ENCODE peak calls at places on chromosome X, in ten cellular contexts. Y is bronchial epithelial cell, Z is AG09309, X is lower lobe of right lung, U is fibroblast of pulmonary artery, P is spleen, W is lung, J is fibroblast of the aortic adventitia, A is AG04449, C is OCI-LY7. O is an unnamed sample.

GRCh38 chrX:31038585-31039326 is 33.1 kb downstream of the FTHL17 start:
- DNase-seq in Y (peak), Z (peak), X (no peak), U (peak), P (no peak), W (no peak), J (peak), A (no peak), C (peak), O (peak)

GRCh38 chrX:51743179-51743957 is at the start of gene GSPT2:
- DNase-seq in Y (peak), Z (peak), X (peak), U (peak), P (peak), W (peak), J (peak), A (peak), C (peak), O (peak)

GRCh38 chrX:153672531-153673397 is 849 bp downstream of the PNCK start:
- DNase-seq in Y (no peak), Z (no peak), X (no peak), U (no peak), P (peak), W (no peak), J (no peak), A (no peak), C (no peak), O (no peak)

GRCh38 chrX:142549923-142550322 is 344.8 kb upstream of the MAGEC2 start:
- DNase-seq in Y (no peak), Z (no peak), X (no peak), U (no peak), P (no peak), W (no peak), J (no peak), A (no peak), C (no peak), O (no peak)

GRCh38 chrX:45749375-45749774 is 548.7 kb upstream of the DIPK2B start:
- DNase-seq in Y (no peak), Z (no peak), X (no peak), U (peak), P (no peak), W (no peak), J (peak), A (no peak), C (no peak), O (no peak)

GRCh38 chrX:39779952-39780783 is 317.6 kb downstream of the BCOR start:
- DNase-seq in Y (no peak), Z (no peak), X (no peak), U (no peak), P (no peak), W (no peak), J (no peak), A (no peak), C (no peak), O (no peak)

GRCh38 chrX:46465203-46465602 is 80.0 kb downstream of the ZNF674 start:
- DNase-seq in Y (peak), Z (no peak), X (no peak), U (no peak), P (no peak), W (no peak), J (no peak), A (no peak), C (no peak), O (no peak)

GRCh38 chrX:10133980-10134676 is 22.6 kb upstream of the CLCN4 start:
- DNase-seq in Y (no peak), Z (no peak), X (no peak), U (no peak), P (no peak), W (no peak), J (no peak), A (no peak), C (no peak), O (no peak)

GRCh38 chrX:14013074-14013473 is 16.6 kb downstream of the GEMIN8 start:
- DNase-seq in Y (no peak), Z (peak), X (no peak), U (no peak), P (no peak), W (no peak), J (peak), A (no peak), C (no peak), O (no peak)

GRCh38 chrX:70253377-70254062 is 6.5 kb downstream of the P2RY4 start:
- DNase-seq in Y (peak), Z (no peak), X (no peak), U (no peak), P (no peak), W (no peak), J (no peak), A (no peak), C (no peak), O (no peak)

GRCh38 chrX:132648870-132649269 is 160.0 kb upstream of the MBNL3 start:
- DNase-seq in Y (no peak), Z (peak), X (no peak), U (peak), P (no peak), W (no peak), J (peak), A (peak), C (no peak), O (no peak)

GRCh38 chrX:129359269-129359668 is 164.0 kb downstream of the SMARCA1 start:
- DNase-seq in Y (peak), Z (no peak), X (no peak), U (peak), P (no peak), W (no peak), J (no peak), A (no peak), C (no peak), O (no peak)

GRCh38 chrX:153647461-153648357 is 706 bp downstream of the DUSP9 start:
- DNase-seq in Y (no peak), Z (no peak), X (peak), U (no peak), P (peak), W (no peak), J (no peak), A (no peak), C (no peak), O (no peak)

GRCh38 chrX:148956352-148956751 is 455.9 kb downstream of the AFF2 start:
- DNase-seq in Y (no peak), Z (no peak), X (no peak), U (no peak), P (no peak), W (no peak), J (no peak), A (no peak), C (no peak), O (no peak)

GRCh38 chrX:151006410-151007109 is 23.4 kb downstream of the HMGB3 start:
- DNase-seq in Y (no peak), Z (no peak), X (no peak), U (no peak), P (no peak), W (no peak), J (no peak), A (no peak), C (no peak), O (no peak)

GRCh38 chrX:100928660-100929613 is at the start of gene XKRX:
- DNase-seq in Y (peak), Z (no peak), X (peak), U (no peak), P (peak), W (peak), J (no peak), A (no peak), C (peak), O (no peak)

GRCh38 chrX:135010921-135011320 is 11.4 kb downstream of the RTL8B start:
- DNase-seq in Y (no peak), Z (no peak), X (no peak), U (no peak), P (no peak), W (no peak), J (no peak), A (no peak), C (no peak), O (no peak)

GRCh38 chrX:63747331-63747730 is 37.7 kb downstream of the ARHGEF9 start:
- DNase-seq in Y (peak), Z (peak), X (no peak), U (peak), P (no peak), W (no peak), J (peak), A (peak), C (no peak), O (peak)

GRCh38 chrX:154918060-154918483 is 31.9 kb downstream of the F8A1 start:
- DNase-seq in Y (peak), Z (peak), X (no peak), U (peak), P (no peak), W (peak), J (peak), A (peak), C (peak), O (peak)

GRCh38 chrX:154097003-154097596 is 417 bp downstream of the MECP2 start:
- DNase-seq in Y (no peak), Z (no peak), X (peak), U (peak), P (peak), W (peak), J (peak), A (no peak), C (peak), O (no peak)

GRCh38 chrX:6748595-6748994 is 213.7 kb upstream of the VCX3A start:
- DNase-seq in Y (no peak), Z (no peak), X (no peak), U (no peak), P (no peak), W (no peak), J (no peak), A (no peak), C (peak), O (no peak)

GRCh38 chrX:69285401-69285871 is 120.2 kb upstream of the PJA1 start:
- DNase-seq in Y (peak), Z (no peak), X (peak), U (peak), P (no peak), W (no peak), J (peak), A (no peak), C (no peak), O (no peak)

GRCh38 chrX:46341767-46342322 is 203.4 kb downstream of the ZNF674 start:
- DNase-seq in Y (no peak), Z (no peak), X (no peak), U (peak), P (no peak), W (no peak), J (no peak), A (no peak), C (no peak), O (no peak)

GRCh38 chrX:44915361-44915868 is 42.4 kb downstream of the KDM6A start:
- DNase-seq in Y (no peak), Z (no peak), X (no peak), U (peak), P (no peak), W (no peak), J (peak), A (no peak), C (no peak), O (no peak)

GRCh38 chrX:120653000-120653399 is 23.1 kb upstream of the C1GALT1C1 start:
- DNase-seq in Y (no peak), Z (no peak), X (no peak), U (no peak), P (no peak), W (no peak), J (no peak), A (no peak), C (no peak), O (no peak)

GRCh38 chrX:153684447-153685178 is 3.1 kb upstream of the SLC6A8 start:
- DNase-seq in Y (no peak), Z (no peak), X (no peak), U (no peak), P (peak), W (no peak), J (no peak), A (no peak), C (no peak), O (no peak)

GRCh38 chrX:39492495-39493162 is 605.1 kb downstream of the BCOR start:
- DNase-seq in Y (peak), Z (no peak), X (no peak), U (no peak), P (no peak), W (no peak), J (no peak), A (no peak), C (no peak), O (no peak)

GRCh38 chrX:71992711-71993110 is 82.1 kb downstream of the NHSL2 start:
- DNase-seq in Y (no peak), Z (no peak), X (no peak), U (no peak), P (no peak), W (peak), J (no peak), A (no peak), C (no peak), O (no peak)

GRCh38 chrX:34629572-34629971 is 27.5 kb downstream of the TMEM47 start:
- DNase-seq in Y (no peak), Z (peak), X (no peak), U (no peak), P (no peak), W (no peak), J (peak), A (peak), C (no peak), O (no peak)

GRCh38 chrX:124931241-124931640 is 388.4 kb upstream of the TEX13C start:
- DNase-seq in Y (no peak), Z (no peak), X (no peak), U (no peak), P (no peak), W (no peak), J (no peak), A (no peak), C (no peak), O (no peak)

GRCh38 chrX:150690126-150690525 is 3.1 kb upstream of the MTMR1 start:
- DNase-seq in Y (peak), Z (peak), X (no peak), U (peak), P (no peak), W (no peak), J (peak), A (peak), C (no peak), O (peak)

GRCh38 chrX:1029494-1029893 is 183.0 kb downstream of the CRLF2 start:
- DNase-seq in Y (no peak), Z (no peak), X (no peak), U (no peak), P (no peak), W (no peak), J (no peak), A (no peak), C (no peak), O (no peak)

GRCh38 chrX:1025413-1025812 is 187.0 kb downstream of the CRLF2 start:
- DNase-seq in Y (no peak), Z (no peak), X (no peak), U (no peak), P (peak), W (no peak), J (no peak), A (no peak), C (no peak), O (no peak)

GRCh38 chrX:1027680-1028079 is 184.8 kb downstream of the CRLF2 start:
- DNase-seq in Y (no peak), Z (no peak), X (no peak), U (no peak), P (no peak), W (no peak), J (no peak), A (no peak), C (no peak), O (no peak)

GRCh38 chrX:1026263-1027015 is 186.0 kb downstream of the CRLF2 start:
- DNase-seq in Y (no peak), Z (no peak), X (no peak), U (no peak), P (no peak), W (no peak), J (no peak), A (no peak), C (peak), O (no peak)

DNA sequence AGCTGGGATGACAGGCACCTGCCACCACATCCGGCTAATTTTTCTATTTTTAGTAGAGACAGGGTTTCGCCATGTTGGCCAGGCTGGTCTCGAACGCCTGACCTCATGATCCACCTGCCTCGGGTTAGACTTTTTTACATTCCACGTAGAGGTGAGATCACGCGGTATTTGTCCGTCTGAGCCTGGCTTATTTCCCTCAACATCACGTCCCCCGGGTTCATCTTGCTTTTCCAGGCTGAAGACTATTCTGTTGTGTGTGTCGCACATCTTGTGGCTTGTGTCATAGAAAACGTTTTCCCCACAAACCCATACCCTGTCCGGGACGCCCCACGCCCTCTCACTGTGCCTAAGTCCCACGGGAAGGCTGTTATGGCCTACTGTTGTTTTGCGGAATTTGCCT is 185.3 kb downstream of the CRLF2 start:
- DNase-seq in Y (no peak), Z (no peak), X (no peak), U (no peak), P (peak), W (no peak), J (no peak), A (no peak), C (peak), O (no peak)
- H3K4me3 ChIP-seq in Y (no peak), Z (no peak), X (no peak), U (no peak), P (peak), W (no peak), J (no peak), A (no peak), C (peak), O (no peak)

DNA sequence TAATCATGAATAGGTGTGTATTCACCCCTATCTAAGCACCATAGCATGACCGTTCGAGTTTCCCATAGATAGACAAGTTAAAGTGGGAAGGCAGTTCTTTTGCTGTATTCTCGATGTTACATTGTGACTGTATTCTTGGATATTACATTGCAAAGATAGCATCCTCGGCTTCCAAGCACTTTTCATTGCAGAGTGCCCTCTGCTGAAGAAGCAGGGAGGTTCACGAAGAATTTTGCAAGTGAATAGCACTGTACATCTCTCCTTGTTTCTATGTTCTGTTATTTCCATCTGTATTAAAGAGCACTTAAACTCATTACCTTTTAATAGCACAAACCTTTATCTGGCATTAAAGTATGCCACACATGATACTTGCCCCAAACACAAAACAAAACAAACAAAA is 426.7 kb upstream of the ARX start:
- DNase-seq in Y (peak), Z (no peak), X (no peak), U (peak), P (no peak), W (no peak), J (no peak), A (no peak), C (no peak), O (no peak)
- TF ChIP-seq CTCF in Y (peak), Z (no peak), X (no peak), U (no peak), P (no peak), W (no peak), J (no peak), A (no peak), C (no peak), O (peak)

GRCh38 chrX:35711281-35711680 is 86.9 kb upstream of the MAGEB16 start:
- DNase-seq in Y (no peak), Z (no peak), X (no peak), U (peak), P (no peak), W (no peak), J (no peak), A (no peak), C (no peak), O (no peak)
- H3K4me3 ChIP-seq in Y (no peak), Z (no peak), X (no peak), U (no peak), P (no peak), W (no peak), J (no peak), A (no peak), C (no peak), O (no peak)

DNA sequence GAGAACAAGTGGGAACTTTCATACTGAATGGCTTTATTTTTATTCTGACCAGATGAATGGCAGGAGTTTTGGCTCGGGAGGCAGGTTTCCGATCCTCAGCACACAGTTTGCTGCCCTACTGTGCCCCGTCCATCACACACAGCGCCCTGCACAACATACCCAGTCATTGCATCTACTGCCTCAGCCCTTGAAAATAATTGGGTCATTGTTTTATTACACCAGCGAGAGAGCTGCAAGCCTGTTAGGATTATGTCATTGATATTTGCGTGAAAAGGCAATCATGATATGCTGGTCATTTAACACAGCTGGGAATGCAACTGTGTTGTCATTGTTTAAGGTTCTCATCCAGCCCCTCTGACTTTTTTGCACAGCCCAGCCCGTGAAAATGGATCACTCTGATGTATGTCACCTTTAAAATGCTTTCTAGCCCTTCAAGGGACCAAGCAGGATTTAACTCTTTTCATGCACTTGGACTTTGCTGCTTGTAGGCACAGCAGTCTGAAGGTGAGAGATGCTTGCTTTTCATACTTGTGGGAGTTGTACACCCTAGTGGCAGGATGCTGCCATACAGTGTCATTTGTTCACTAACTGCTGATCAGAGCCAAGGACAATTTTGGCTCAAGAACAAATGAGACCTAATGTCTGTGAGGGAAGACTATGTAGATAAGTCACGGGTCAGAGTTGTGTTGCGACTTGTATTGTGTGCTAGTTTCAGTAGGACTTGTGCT is 62.3 kb downstream of the RTL9 start:
- DNase-seq in Y (no peak), Z (no peak), X (no peak), U (no peak), P (no peak), W (no peak), J (no peak), A (no peak), C (no peak), O (no peak)
- TF ChIP-seq CTCF in Y (peak), Z (no peak), X (no peak), U (peak), P (no peak), W (no peak), J (peak), A (peak), C (peak), O (peak)

GRCh38 chrX:112841820-112842157 is 1.2 kb upstream of the AMOT start:
- DNase-seq in Y (no peak), Z (no peak), X (no peak), U (no peak), P (no peak), W (no peak), J (no peak), A (no peak), C (no peak), O (no peak)
- H3K4me3 ChIP-seq in Y (peak), Z (no peak), X (peak), U (peak), P (peak), W (no peak), J (peak), A (peak), C (no peak), O (peak)

DNA sequence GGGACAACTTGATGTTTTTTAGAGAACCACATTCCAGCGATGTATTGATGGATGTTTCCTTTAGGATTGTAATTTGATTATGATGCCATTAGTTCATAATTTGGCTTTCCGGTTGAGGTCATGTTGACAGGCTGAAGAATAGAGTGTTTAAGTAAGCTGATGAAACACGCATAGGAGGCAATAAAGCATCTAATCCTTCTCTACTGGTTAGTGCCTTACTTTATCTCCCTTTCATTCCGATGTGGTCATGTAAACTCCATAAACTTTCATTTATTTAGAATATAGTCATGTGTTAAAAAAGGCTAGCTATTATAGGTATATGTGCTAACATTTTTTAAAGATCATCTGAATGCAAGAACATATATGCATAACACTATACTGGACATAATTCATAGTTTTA is 15.0 kb downstream of the FRMPD4 start:
- DNase-seq in Y (no peak), Z (no peak), X (no peak), U (no peak), P (no peak), W (no peak), J (no peak), A (no peak), C (no peak), O (no peak)
- TF ChIP-seq CTCF in Y (no peak), Z (no peak), X (no peak), U (no peak), P (no peak), W (no peak), J (no peak), A (no peak), C (no peak), O (no peak)

GRCh38 chrX:110449312-110449711 is 90.7 kb downstream of the RTL9 start:
- DNase-seq in Y (no peak), Z (no peak), X (no peak), U (no peak), P (no peak), W (no peak), J (no peak), A (no peak), C (no peak), O (no peak)
- H3K4me3 ChIP-seq in Y (no peak), Z (no peak), X (no peak), U (no peak), P (no peak), W (no peak), J (no peak), A (no peak), C (no peak), O (no peak)

O was measured in retinal pigment epithelial cell.